ENCODE peak calls at places on chromosomes 5 and 9, in four cellular contexts. D, L, H and O are unnamed samples. For H3K27me3, the result is how much of the 10 kb centered on the place peaks cover.

GRCh38 chr5:93723005-93723404 is 18.4 kb downstream of the POU5F2 start:
- DNase-seq in H (no peak), L (no peak), D (no peak), O (no peak)

GRCh38 chr9:33248606-33249005 is 8.6 kb downstream of the SPINK4 start:
- DNase-seq in H (no peak), L (no peak), D (peak), O (no peak)

GRCh38 chr5:42569953-42570548 is 146.8 kb downstream of the GHR start:
- DNase-seq in L (no peak), D (no peak), H (no peak), O (no peak)

GRCh38 chr5:115265220-115265619 is 2.5 kb upstream of the PGGT1B start:
- DNase-seq in H (no peak), D (peak), L (no peak), O (no peak)

GRCh38 chr5:159341914-159342313 is 11.6 kb upstream of the IL12B start:
- DNase-seq in L (peak), D (peak), H (peak), O (peak)

GRCh38 chr9:70485273-70485858 is 70.9 kb upstream of the KLF9 start:
- DNase-seq in D (no peak), H (no peak), L (peak), O (no peak)

GRCh38 chr5:42514759-42515158 is 91.5 kb downstream of the GHR start:
- DNase-seq in H (peak), L (no peak), D (no peak), O (no peak)

GRCh38 chr9:35464056-35465025 is 25.6 kb upstream of the RUSC2 start:
- DNase-seq in D (no peak), L (no peak), H (no peak), O (no peak)

GRCh38 chr9:98772364-98773155 is 23.8 kb downstream of the ANKS6 start:
- DNase-seq in H (no peak), D (no peak), L (no peak), O (no peak)

GRCh38 chr5:80125962-80126480 is 90.9 kb downstream of the THBS4 start:
- DNase-seq in D (no peak), H (no peak), L (no peak), O (no peak)

GRCh38 chr5:130836729-130837660 is 328.1 kb downstream of the HINT1 start:
- DNase-seq in D (no peak), L (no peak), H (no peak), O (no peak)

GRCh38 chr5:132334812-132335211 is 34.7 kb upstream of the SLC22A5 start:
- DNase-seq in L (no peak), D (no peak), H (no peak), O (no peak)

GRCh38 chr5:113205323-113205722 is 228.7 kb downstream of the DCP2 start:
- DNase-seq in H (no peak), L (no peak), D (no peak), O (no peak)

GRCh38 chr9:9003184-9003583 is 1203.6 kb upstream of the DMAC1 start:
- DNase-seq in L (no peak), H (peak), D (no peak), O (no peak)

GRCh38 chr9:78871452-78872331 is 574.8 kb downstream of the PSAT1 start:
- DNase-seq in H (no peak), L (no peak), D (no peak), O (no peak)

GRCh38 chr9:89497181-89497963 is 541 bp downstream of the SEMA4D start:
- DNase-seq in D (peak), L (no peak), H (peak), O (no peak)

GRCh38 chr9:13952906-13953305 is 361.0 kb downstream of the NFIB start:
- DNase-seq in H (no peak), D (no peak), L (no peak), O (no peak)

GRCh38 chr5:43729846-43730478 is 127.0 kb downstream of the NNT start:
- DNase-seq in L (no peak), H (peak), D (no peak), O (no peak)

GRCh38 chr5:169265888-169266287 is 35.1 kb downstream of the SLIT3 start:
- DNase-seq in L (no peak), D (no peak), H (no peak), O (no peak)

GRCh38 chr5:39076757-39077475 is 2.7 kb upstream of the RICTOR start:
- DNase-seq in H (no peak), L (no peak), D (no peak), O (no peak)

GRCh38 chr5:107979272-107979671 is 308.5 kb upstream of the EFNA5 start:
- DNase-seq in H (no peak), L (no peak), D (no peak), O (no peak)

GRCh38 chr9:135951889-135952663 is 9.1 kb downstream of the UBAC1 start:
- DNase-seq in D (no peak), H (peak), L (no peak), O (no peak)

GRCh38 chr5:103458497-103459040 is 104.0 kb downstream of the NUDT12 start:
- DNase-seq in H (no peak), L (no peak), D (no peak), O (no peak)

GRCh38 chr5:175230299-175230698 is 213.7 kb downstream of the DRD1 start:
- DNase-seq in H (no peak), D (no peak), L (no peak), O (no peak)

GRCh38 chr5:78260771-78261170 is 33.7 kb downstream of the AP3B1 start:
- DNase-seq in H (no peak), D (no peak), L (no peak), O (no peak)

DNA sequence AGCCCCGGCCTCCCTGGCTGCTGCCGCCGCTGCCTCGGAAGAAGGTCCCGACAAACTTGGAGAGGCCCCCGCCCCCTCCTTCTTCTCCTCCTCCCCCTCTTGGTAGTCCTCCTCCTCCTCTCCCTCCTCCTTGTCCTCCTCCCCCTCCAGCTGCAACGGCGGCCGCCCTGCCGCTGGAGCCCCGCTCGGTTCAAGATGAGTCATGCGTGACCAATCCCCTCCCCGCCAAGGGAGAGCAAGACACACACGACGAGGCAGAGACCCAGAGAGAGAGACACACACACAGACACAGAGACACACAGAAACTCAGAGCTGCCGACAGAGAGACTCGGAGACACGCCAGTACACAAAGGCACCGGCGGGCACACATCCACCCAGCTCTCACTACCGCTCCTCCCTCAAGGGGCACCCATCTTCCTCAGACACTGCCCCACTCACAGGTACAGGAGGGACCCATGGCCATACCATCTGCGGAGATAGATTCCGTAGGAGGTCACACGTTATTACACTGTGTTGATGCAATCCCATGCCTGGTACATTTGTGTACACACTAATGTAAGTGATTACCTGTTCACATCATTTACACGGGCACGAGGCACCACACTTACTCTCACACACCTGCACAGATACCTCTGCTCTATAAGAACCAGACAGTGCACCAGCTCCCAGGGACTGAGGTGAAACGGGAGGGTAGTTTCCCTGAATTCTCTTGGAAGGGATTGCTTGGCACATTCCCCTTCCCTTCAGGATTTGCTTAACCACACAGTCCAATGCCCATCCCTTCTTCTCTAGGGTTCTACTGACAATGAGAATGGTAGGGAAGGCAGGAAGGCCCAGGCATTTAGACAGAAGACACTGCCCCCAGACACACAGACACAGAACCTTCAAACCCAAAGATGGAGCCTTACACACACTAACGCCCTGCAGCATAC is at the start of gene LHX6:
- DNase-seq in H (no peak), D (no peak), L (no peak), O (no peak)
- H3K27me3 ChIP-seq in H (half or more), D (half or more), L (under half), O (half or more)

GRCh38 chr5:168217497-168217896 is 73.9 kb upstream of the WWC1 start:
- DNase-seq in H (no peak), L (no peak), D (no peak), O (no peak)

GRCh38 chr5:168215646-168216045 is 75.8 kb upstream of the WWC1 start:
- DNase-seq in L (no peak), H (no peak), D (no peak), O (no peak)

GRCh38 chr5:168218746-168219145 is 72.7 kb upstream of the WWC1 start:
- DNase-seq in H (no peak), D (no peak), L (no peak), O (no peak)

GRCh38 chr5:168216989-168217388 is 74.5 kb upstream of the WWC1 start:
- DNase-seq in H (no peak), D (no peak), L (no peak), O (no peak)

DNA sequence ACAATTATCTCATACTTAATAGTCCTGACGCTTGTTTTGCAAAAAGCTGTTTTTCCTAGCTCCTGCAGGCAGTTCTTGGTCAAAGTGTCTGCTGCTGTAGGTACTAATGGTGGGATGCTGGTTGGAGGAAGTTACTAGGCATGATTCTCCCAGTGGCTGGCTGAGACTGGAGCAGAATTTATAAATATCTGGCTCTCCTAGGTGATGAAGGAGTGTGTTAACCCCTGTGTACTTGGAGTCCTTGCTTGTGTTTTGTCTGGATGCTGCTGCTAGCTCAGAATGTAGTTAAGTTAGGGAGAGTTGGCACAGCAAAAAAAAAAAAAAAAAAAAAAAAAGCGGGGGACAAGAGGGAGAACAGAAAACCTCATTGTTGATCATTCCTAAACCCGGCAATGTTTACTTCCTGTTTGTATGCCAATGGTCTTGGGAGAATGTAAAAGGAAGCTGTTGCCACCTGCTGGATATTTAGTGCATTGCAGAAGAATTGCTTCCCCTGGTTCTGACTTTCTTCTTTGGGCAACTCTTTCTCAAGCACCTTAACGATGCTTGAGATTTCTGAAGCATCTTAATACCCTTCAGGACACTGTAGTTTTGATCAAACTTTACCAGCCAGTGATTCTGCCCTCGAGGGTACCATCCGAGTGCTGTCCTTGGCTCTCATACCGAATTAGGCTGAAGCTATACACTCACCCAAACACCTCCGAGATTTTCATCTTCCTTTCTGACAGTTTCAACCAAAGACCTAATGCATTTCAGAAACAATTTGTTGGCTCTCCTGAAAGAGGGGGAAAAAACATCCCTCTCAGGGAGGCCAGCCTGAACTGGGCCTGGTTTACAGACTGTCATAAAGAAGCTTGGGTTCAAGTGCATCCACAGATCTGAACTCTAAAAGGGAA is 71.7 kb upstream of the WWC1 start:
- DNase-seq in D (no peak), L (no peak), H (peak), O (no peak)
- H3K27ac ChIP-seq in D (no peak), L (no peak), H (no peak), O (no peak)

GRCh38 chr5:136098171-136098570 is 34.5 kb upstream of the SMAD5 start:
- DNase-seq in L (no peak), D (no peak), H (no peak), O (no peak)
- H3K27me3 ChIP-seq in L (under half), D (under half), H (under half), O (under half)

DNA sequence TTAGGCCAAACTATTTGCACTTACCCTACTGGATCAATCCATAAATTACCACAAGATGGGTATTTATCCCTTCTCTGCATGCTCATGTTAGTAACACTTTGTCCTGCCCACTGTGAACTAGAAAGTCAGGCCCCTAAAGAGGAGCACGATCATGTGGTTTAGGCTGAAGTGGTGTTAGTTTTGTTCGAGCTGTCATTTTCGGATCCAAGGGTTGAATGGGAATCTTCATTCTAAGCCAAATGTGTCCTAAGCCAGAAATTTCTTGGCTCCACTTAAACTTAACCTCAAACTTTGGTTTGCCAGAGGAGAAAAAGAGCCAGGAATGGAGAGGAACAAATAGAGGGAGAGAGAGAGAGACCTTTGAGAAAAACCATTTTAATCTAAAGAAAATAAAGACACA is 837.7 kb upstream of the ZNF608 start:
- DNase-seq in H (no peak), D (no peak), L (no peak), O (no peak)
- H3K27ac ChIP-seq in H (no peak), D (no peak), L (no peak), O (no peak)

DNA sequence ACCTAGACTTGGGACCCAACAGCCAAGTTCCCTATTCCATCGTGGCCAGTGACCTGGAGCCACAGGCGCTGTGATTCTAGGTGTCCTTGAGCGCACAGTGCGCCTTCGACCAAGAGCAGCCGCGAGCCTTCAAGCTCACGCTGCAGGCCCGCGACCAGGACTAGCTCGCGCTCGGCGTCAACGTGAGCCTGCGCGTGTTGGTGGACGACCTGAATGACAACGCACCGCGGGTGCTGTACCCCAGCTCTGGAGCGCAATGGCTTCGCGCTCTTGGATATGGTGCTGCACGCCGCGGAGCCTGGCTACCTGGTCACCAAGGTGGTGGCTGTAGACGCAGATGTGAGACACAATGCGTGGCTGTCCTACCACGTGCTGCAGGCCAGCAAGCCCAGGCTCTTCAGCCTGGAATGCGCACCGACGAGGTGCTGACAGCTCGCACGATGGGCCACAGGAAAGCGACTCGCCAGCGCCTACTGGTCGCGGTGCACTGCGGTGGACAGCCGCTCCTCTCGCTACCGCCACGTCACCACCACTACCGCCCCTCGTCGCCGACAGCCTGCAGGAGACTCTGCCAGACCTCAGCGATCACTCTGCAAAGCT is 11.4 kb downstream of the PCDHGA12 start:
- DNase-seq in L (no peak), H (no peak), D (no peak), O (no peak)
- H3K27me3 ChIP-seq in L (under half), H (under half), D (under half), O (under half)

GRCh38 chr5:82403724-82404123 is 125.6 kb upstream of the RPS23 start:
- DNase-seq in L (no peak), H (no peak), D (no peak), O (no peak)
- H3K27ac ChIP-seq in L (no peak), H (no peak), D (no peak), O (no peak)